ENCODE peak calls at places on chromosomes 2 and 18, in six cellular contexts. E is spleen, W is prostate gland, S is suprapubic skin, L is H1, U is K562. N is an unnamed sample.

GRCh38 chr2:140275427-140275826 is 1495.2 kb upstream of the NXPH2 start:
- DNase-seq in U (no peak), W (no peak), E (no peak), S (no peak), L (no peak), N (no peak)

GRCh38 chr2:120778244-120778643 is 42.6 kb downstream of the GLI2 start:
- DNase-seq in S (no peak), L (no peak), U (no peak), E (no peak), W (no peak), N (no peak)

GRCh38 chr2:26157580-26157979 is 15.3 kb upstream of the GAREM2 start:
- DNase-seq in W (no peak), L (peak), U (no peak), S (no peak), E (no peak), N (no peak)

GRCh38 chr2:24015562-24016375 is 5.9 kb downstream of the MFSD2B start:
- DNase-seq in E (no peak), L (no peak), S (no peak), U (peak), W (no peak), N (no peak)

GRCh38 chr2:62178741-62179271 is 17.1 kb upstream of the B3GNT2 start:
- DNase-seq in U (no peak), E (no peak), S (no peak), L (no peak), W (no peak), N (no peak)

GRCh38 chr2:231138699-231139098 is 13.9 kb upstream of the HTR2B start:
- DNase-seq in E (no peak), W (peak), L (no peak), S (no peak), U (no peak), N (no peak)

GRCh38 chr2:128488429-128488828 is 169.8 kb upstream of the HS6ST1 start:
- DNase-seq in E (no peak), S (no peak), L (peak), W (no peak), U (no peak), N (no peak)

GRCh38 chr18:33470229-33470628 is 29.7 kb upstream of the CCDC178 start:
- DNase-seq in E (no peak), W (no peak), S (no peak), U (no peak), L (no peak), N (no peak)

GRCh38 chr2:44778671-44779476 is 162.6 kb upstream of the SIX3 start:
- DNase-seq in W (no peak), E (peak), S (no peak), U (no peak), L (peak), N (no peak)
- H3K4me3 ChIP-seq in W (no peak), E (peak), S (no peak), U (no peak), L (peak), N (no peak)

GRCh38 chr2:240579771-240580614 is 6.5 kb upstream of the CAPN10 start:
- DNase-seq in L (peak), W (no peak), S (no peak), E (peak), U (peak), N (peak)
- TF ChIP-seq POLR2AphosphoS5 in L (no peak), W (peak), S (no peak), E (peak), U (no peak), N (no peak)

GRCh38 chr2:85398426-85399182 is 11.6 kb downstream of the CAPG start:
- DNase-seq in E (peak), S (peak), W (no peak), U (no peak), L (no peak), N (peak)

GRCh38 chr2:85400541-85400940 is 9.6 kb downstream of the CAPG start:
- DNase-seq in U (no peak), W (no peak), S (no peak), L (no peak), E (peak), N (peak)

GRCh38 chr2:85397925-85398331 is 12.2 kb downstream of the CAPG start:
- DNase-seq in L (no peak), U (no peak), W (peak), S (peak), E (peak), N (peak)

GRCh38 chr2:85400023-85400422 is 10.1 kb downstream of the CAPG start:
- DNase-seq in E (no peak), U (no peak), W (no peak), S (no peak), L (no peak), N (peak)

GRCh38 chr2:85399183-85399455 is 11.0 kb downstream of the CAPG start:
- DNase-seq in W (no peak), L (no peak), E (peak), U (no peak), S (no peak), N (peak)
- H3K27ac ChIP-seq in W (no peak), L (no peak), E (no peak), U (no peak), S (no peak), N (no peak)

DNA sequence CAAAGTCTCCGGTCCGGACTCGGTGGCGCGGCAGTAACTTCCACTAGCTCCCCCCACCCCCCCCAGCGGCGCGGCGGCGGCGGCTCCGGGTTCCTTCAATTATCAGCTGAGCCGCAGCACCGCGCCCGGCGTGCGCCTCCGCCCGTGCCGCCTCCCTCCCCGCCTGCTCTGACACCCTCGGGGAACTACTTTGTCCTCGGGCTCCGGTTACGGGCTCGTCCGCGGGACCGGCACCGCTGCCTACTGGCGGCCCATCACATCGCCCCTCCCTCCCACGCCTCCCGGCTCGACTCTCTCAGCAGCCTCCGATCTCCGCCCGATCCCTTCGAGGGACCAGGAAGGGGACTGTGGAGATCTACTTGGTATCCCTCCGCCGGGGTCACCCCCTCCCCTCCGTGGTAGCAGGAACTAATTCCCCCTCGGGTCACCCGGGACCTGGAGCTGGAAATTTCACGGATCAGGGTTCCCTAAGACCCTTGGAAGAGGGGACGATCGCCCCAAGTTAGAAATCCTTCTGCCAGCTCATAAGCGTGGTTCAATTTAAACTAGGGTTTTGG is at the start of gene TRIP12:
- DNase-seq in U (peak), S (peak), L (peak), W (peak), E (peak), N (peak)
- H3K4me3 ChIP-seq in U (peak), S (peak), L (peak), W (peak), E (peak), N (peak)

DNA sequence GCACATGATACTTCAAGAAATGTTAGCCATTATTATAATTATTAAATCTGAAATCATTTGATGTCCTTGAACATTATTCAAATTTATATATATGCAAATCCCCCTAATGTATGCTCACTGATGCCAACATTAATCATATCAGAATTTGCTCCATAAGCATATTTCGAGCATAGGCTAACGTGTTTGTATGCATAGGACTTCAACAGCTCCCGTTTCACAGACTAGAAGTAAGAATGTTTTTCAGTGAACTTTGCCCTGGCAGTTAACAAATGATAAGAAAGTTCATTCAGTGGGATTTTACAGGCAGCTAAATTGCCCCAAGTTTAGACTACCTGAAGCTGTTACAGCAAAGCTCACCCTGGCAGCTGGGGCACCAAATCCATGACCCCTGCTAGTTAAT is 272.0 kb downstream of the LNPK start:
- DNase-seq in W (no peak), S (no peak), L (no peak), U (no peak), E (no peak), N (no peak)
- TF ChIP-seq POLR2AphosphoS5 in W (no peak), S (no peak), L (no peak), U (no peak), E (no peak), N (no peak)

N was measured in sigmoid colon.